ENCODE peak calls at places on chromosomes 13 and 19, in six cellular contexts. E is GM23338, G is PC-3, W is GM23248, C is MM.1S, O is HCT116. U is an unnamed sample.

GRCh38 chr13:27006519-27007161 is 165.0 kb downstream of the USP12 start:
- DNase-seq in E (peak; percentile 55), G (peak; percentile 12), W (peak; percentile 63), C (no peak), O (peak; percentile 12), U (peak; percentile 43)

GRCh38 chr13:111241006-111241755 is 79.3 kb upstream of the TEX29 start:
- DNase-seq in E (peak; percentile 12), G (no peak), W (no peak), C (no peak), O (no peak), U (peak; percentile 45)

GRCh38 chr13:32548837-32549236 is 10.2 kb upstream of the N4BP2L2 start:
- DNase-seq in E (no peak), G (no peak), W (no peak), C (no peak), O (no peak), U (no peak)

GRCh38 chr13:26529441-26529840 is 28.0 kb upstream of the WASF3 start:
- DNase-seq in E (peak; percentile 78), G (peak; percentile 60), W (peak; percentile 66), C (peak; percentile 61), O (no peak), U (peak; percentile 78)

GRCh38 chr13:38577048-38577447 is 109.8 kb upstream of the FREM2 start:
- DNase-seq in E (peak; percentile 43), G (no peak), W (peak; percentile 14), C (peak; percentile 7), O (no peak), U (peak; percentile 32)

GRCh38 chr13:27774169-27774568 is 18.1 kb upstream of the GSX1 start:
- DNase-seq in E (no peak), G (no peak), W (no peak), C (no peak), O (no peak), U (no peak)

GRCh38 chr19:38684078-38684861 is 36.8 kb downstream of the ACTN4 start:
- DNase-seq in E (no peak), G (peak; percentile 88), W (peak; percentile 97), C (peak; percentile 38), O (peak; percentile 93), U (no peak)

GRCh38 chr13:42876810-42877550 is 95.6 kb downstream of the FAM216B start:
- DNase-seq in E (no peak), G (peak; percentile 68), W (peak; percentile 85), C (no peak), O (no peak), U (no peak)

GRCh38 chr13:93637852-93638251 is 411.2 kb downstream of the GPC6 start:
- DNase-seq in E (no peak), G (no peak), W (no peak), C (no peak), O (no peak), U (no peak)

GRCh38 chr13:83620535-83621220 is 261.6 kb downstream of the SLITRK1 start:
- DNase-seq in E (no peak), G (peak; percentile 71), W (peak; percentile 76), C (no peak), O (peak; percentile 13), U (no peak)

GRCh38 chr19:33613601-33614000 is 8.2 kb upstream of the CHST8 start:
- DNase-seq in E (no peak), G (no peak), W (no peak), C (no peak), O (no peak), U (no peak)

GRCh38 chr19:38596057-38596981 is 21.4 kb downstream of the MAP4K1 start:
- DNase-seq in E (peak; percentile 98), G (peak; percentile 14), W (peak; percentile 32), C (no peak), O (peak; percentile 71), U (peak; percentile 95)

GRCh38 chr13:44763604-44764311 is 187.6 kb upstream of the TSC22D1 start:
- DNase-seq in E (no peak), G (no peak), W (no peak), C (no peak), O (no peak), U (no peak)

GRCh38 chr19:13411899-13412298 is 94.4 kb downstream of the CACNA1A start:
- DNase-seq in E (no peak), G (no peak), W (no peak), C (no peak), O (no peak), U (no peak)

GRCh38 chr19:3593156-3593555 is 7.9 kb downstream of the GIPC3 start:
- DNase-seq in E (peak; percentile 75), G (no peak), W (no peak), C (no peak), O (no peak), U (peak; percentile 48)

GRCh38 chr13:106569233-106570095 is 1.5 kb upstream of the ARGLU1 start:
- DNase-seq in E (no peak), G (peak; percentile 8), W (no peak), C (no peak), O (no peak), U (no peak)

GRCh38 chr13:95636853-95637252 is 7.7 kb downstream of the DZIP1 start:
- DNase-seq in E (no peak), G (no peak), W (no peak), C (no peak), O (no peak), U (no peak)

GRCh38 chr19:56170261-56170660 is 5.5 kb upstream of the GALP start:
- DNase-seq in E (no peak), G (peak; percentile 94), W (peak; percentile 33), C (no peak), O (no peak), U (no peak)

GRCh38 chr13:20182231-20182846 is 10.4 kb downstream of the GJB2 start:
- DNase-seq in E (peak; percentile 79), G (peak; percentile 86), W (peak; percentile 83), C (peak; percentile 53), O (peak; percentile 57), U (peak; percentile 81)

GRCh38 chr19:28066161-28066560 is 1146.8 kb downstream of the UQCRFS1 start:
- DNase-seq in E (no peak), G (no peak), W (no peak), C (no peak), O (no peak), U (no peak)

GRCh38 chr19:11480927-11481776 is at the start of gene ELAVL3:
- DNase-seq in E (peak; percentile 76), G (no peak), W (no peak), C (no peak), O (no peak), U (peak; percentile 72)

GRCh38 chr13:66940113-66940512 is 290.0 kb downstream of the PCDH9 start:
- DNase-seq in E (no peak), G (no peak), W (no peak), C (no peak), O (no peak), U (no peak)

GRCh38 chr13:51549593-51549992 is 34.7 kb upstream of the WDFY2 start:
- DNase-seq in E (no peak), G (no peak), W (no peak), C (no peak), O (no peak), U (no peak)

GRCh38 chr13:32859893-32860292 is 156.3 kb upstream of the KL start:
- DNase-seq in E (no peak), G (no peak), W (no peak), C (no peak), O (no peak), U (no peak)

GRCh38 chr13:40102854-40103253 is 447.4 kb downstream of the COG6 start:
- DNase-seq in E (no peak), G (peak; percentile 82), W (peak; percentile 96), C (no peak), O (peak; percentile 51), U (no peak)

GRCh38 chr13:80399340-80400163 is 58.6 kb upstream of the SPRY2 start:
- DNase-seq in E (no peak), G (peak; percentile 34), W (peak; percentile 3), C (no peak), O (no peak), U (peak; percentile 10)

GRCh38 chr13:110669036-110669435 is 36.9 kb downstream of the CARS2 start:
- DNase-seq in E (no peak), G (no peak), W (no peak), C (no peak), O (no peak), U (no peak)

GRCh38 chr19:10295305-10295846 is 5.6 kb downstream of the ICAM5 start:
- DNase-seq in E (peak; percentile 78), G (no peak), W (peak; percentile 46), C (peak; percentile 50), O (no peak), U (peak; percentile 46)

GRCh38 chr19:10295847-10296591 is 6.3 kb downstream of the ICAM5 start:
- DNase-seq in E (peak; percentile 75), G (no peak), W (peak; percentile 18), C (no peak), O (no peak), U (peak; percentile 79)

GRCh38 chr19:10292789-10293636 is 3.3 kb downstream of the ICAM5 start:
- DNase-seq in E (peak; percentile 65), G (peak; percentile 32), W (peak; percentile 29), C (no peak), O (no peak), U (peak; percentile 49)

GRCh38 chr19:10293637-10294367 is 4.0 kb downstream of the ICAM5 start:
- DNase-seq in E (peak; percentile 41), G (no peak), W (no peak), C (no peak), O (no peak), U (peak; percentile 14)

GRCh38 chr19:10294368-10294697 is 4.6 kb downstream of the ICAM5 start:
- DNase-seq in E (peak; percentile 56), G (no peak), W (no peak), C (no peak), O (no peak), U (peak; percentile 72)
- TF ChIP-seq EZH2 in E (no peak), G (no peak), W (no peak), C (no peak), O (no peak), U (peak; percentile 46)

DNA sequence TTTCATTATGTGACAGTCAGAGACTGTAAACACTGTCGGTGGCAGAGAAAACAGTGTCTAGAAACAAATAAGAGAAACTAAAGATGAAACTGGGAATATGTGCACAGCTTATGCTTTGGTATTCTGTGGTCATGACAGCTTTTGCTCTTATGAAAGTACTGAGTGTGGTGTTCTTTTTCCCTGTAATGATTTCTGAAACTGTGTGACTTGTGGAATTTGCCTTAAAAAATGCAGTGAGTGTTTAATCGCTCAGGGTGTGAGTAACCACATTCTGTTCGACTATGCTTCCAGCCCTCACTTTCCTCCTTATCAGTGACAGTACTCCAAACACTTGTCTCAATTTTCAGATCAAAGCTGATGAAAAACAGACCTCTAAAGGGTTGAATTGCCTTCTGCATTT is 66.9 kb upstream of the DIAPH3 start:
- DNase-seq in E (no peak), G (no peak), W (peak; percentile 20), C (peak; percentile 49), O (no peak), U (no peak)
- H3K4me2 ChIP-seq in E (no peak overlapping the region), G (no peak overlapping the region), W (no peak overlapping the region), C (peak overlapping the region; percentile 16), O (no peak overlapping the region), U (no peak overlapping the region)

DNA sequence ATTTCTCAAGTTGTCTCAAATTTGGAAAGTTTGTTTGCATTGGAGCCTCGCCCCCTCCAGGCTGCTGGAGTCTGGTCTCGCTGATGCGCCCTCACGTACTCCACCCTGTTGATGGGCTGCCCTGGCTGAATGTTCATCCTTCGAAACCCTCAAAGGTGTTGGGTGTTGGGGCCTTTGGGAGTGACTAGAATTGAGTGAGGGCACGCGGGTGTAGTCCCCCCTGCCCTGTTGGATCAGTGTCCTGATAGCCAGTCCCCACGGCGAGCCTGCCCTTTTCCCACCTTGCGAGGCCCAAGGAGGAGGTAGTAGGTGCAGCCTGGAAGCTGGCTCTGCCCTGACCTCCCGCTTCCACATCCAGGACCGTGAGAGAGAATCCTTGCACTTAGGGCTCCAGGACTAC is 14.8 kb downstream of the TFDP1 start:
- DNase-seq in E (no peak), G (no peak), W (no peak), C (no peak), O (no peak), U (no peak)
- TF ChIP-seq EZH2phosphoT487 in E (no peak), G (no peak), W (no peak), C (no peak), O (no peak), U (no peak)

GRCh38 chr13:30466841-30467252 is 1.1 kb upstream of the HMGB1 start:
- DNase-seq in E (no peak), G (peak; percentile 5), W (peak; percentile 27), C (peak; percentile 72), O (no peak), U (no peak)
- TF ChIP-seq EZH2 in E (no peak), G (no peak), W (no peak), C (no peak), O (no peak), U (no peak)